ENCODE peak calls at places on chromosome 11, in five cellular contexts. E, I, Y, K and A are unnamed samples. For H3K27me3 and H3K36me3, the result is how much of the 10 kb centered on the place peaks cover.

GRCh38 chr11:88656960-88657738 is 319.6 kb upstream of the CTSC start:
- DNase-seq in E (no peak), I (no peak), Y (no peak), K (no peak), A (no peak)

GRCh38 chr11:3155216-3155615 is 9.9 kb downstream of the OSBPL5 start:
- DNase-seq in E (no peak), I (no peak), Y (no peak), K (no peak), A (no peak)

GRCh38 chr11:36030707-36031365 is 87.0 kb downstream of the LDLRAD3 start:
- DNase-seq in E (no peak), I (no peak), Y (no peak), K (no peak), A (no peak)

GRCh38 chr11:114058871-114059277 is 637 bp upstream of the ZBTB16 start:
- DNase-seq in E (peak), I (peak), Y (no peak), K (no peak), A (peak)

GRCh38 chr11:8728566-8728965 is 46.0 kb downstream of the RPL27A start:
- DNase-seq in E (no peak), I (no peak), Y (no peak), K (no peak), A (no peak)

GRCh38 chr11:13440100-13440855 is 22.7 kb downstream of the BTBD10 start:
- DNase-seq in E (no peak), I (peak), Y (peak), K (peak), A (peak)

GRCh38 chr11:36702330-36703054 is 104.5 kb upstream of the RAG2 start:
- DNase-seq in E (peak), I (peak), Y (peak), K (peak), A (no peak)

GRCh38 chr11:114076974-114077373 is 17.5 kb downstream of the ZBTB16 start:
- DNase-seq in E (peak), I (no peak), Y (no peak), K (no peak), A (no peak)

GRCh38 chr11:77082838-77083552 is 16.2 kb downstream of the CAPN5 start:
- DNase-seq in E (no peak), I (peak), Y (peak), K (peak), A (peak)

GRCh38 chr11:107606122-107606521 is 15.2 kb downstream of the ELMOD1 start:
- DNase-seq in E (no peak), I (no peak), Y (no peak), K (no peak), A (no peak)

GRCh38 chr11:30789270-30789669 is 203.1 kb upstream of the MPPED2 start:
- DNase-seq in E (no peak), I (no peak), Y (no peak), K (no peak), A (no peak)

GRCh38 chr11:129973809-129974208 is 28.8 kb downstream of the PRDM10 start:
- DNase-seq in E (peak), I (peak), Y (peak), K (no peak), A (no peak)

GRCh38 chr11:105211806-105212531 is 72.4 kb upstream of the CARD18 start:
- DNase-seq in E (no peak), I (no peak), Y (no peak), K (no peak), A (no peak)

GRCh38 chr11:30316237-30316636 is 6.7 kb upstream of the ARL14EP start:
- DNase-seq in E (no peak), I (no peak), Y (no peak), K (no peak), A (no peak)

GRCh38 chr11:14390669-14391068 is 31.7 kb upstream of the RRAS2 start:
- DNase-seq in E (no peak), I (no peak), Y (no peak), K (no peak), A (no peak)

GRCh38 chr11:125376856-125377255 is 119.2 kb downstream of the FEZ1 start:
- DNase-seq in E (no peak), I (no peak), Y (no peak), K (no peak), A (no peak)

GRCh38 chr11:71499125-71499524 is 27.9 kb upstream of the KRTAP5-7 start:
- DNase-seq in E (no peak), I (no peak), Y (no peak), K (no peak), A (no peak)

GRCh38 chr11:14253437-14253836 is 105.5 kb downstream of the RRAS2 start:
- DNase-seq in E (no peak), I (no peak), Y (no peak), K (no peak), A (no peak)

GRCh38 chr11:102955624-102956023 is at the start of gene MMP13:
- DNase-seq in E (no peak), I (no peak), Y (no peak), K (no peak), A (no peak)

DNA sequence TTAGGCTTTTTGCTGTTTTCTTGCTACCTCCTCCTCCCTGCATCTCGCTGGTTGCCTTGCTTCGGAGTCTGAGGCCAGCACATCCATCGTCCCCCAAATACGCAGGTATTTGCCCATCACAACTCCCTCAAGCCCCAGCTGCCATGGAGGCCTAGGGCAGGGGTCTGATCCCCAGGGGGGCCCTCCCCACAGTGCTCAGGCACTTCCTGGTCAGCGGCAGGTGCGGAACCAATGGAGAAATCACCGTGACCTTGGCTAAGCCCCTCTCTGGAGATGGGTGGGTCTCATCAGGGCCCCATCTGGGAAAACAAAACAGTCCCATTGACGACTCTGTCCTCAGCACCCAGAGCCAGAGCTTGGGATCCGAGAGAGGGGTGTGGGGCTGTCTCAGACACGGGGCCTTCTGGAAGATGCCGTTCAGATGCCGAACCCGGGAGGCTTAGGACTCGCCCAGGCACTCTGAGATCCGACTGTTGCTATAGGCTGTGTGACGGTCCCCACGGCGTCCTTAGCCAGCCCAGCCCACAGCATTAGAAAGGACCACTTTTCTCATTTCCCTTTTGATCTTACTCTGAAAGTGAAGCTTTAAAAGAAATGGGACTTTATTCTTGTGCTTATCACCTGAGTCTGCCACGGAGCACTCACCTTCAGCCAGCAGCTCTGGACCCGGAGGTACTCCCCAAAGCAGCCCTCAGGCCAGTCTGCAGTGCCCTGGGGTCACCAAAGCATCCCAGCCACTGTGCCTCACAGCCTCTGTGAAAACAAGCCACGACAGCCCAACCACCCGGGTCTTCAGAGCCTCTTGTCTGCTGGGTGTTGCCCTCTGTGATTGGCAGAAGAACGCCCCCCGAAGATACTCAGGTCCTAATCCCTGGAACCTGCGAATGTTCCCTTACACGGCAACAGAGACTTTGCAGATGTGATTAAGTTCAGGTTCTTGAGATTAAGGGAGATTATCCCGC is 61.2 kb upstream of the SLC22A12 start:
- DNase-seq in E (no peak), I (no peak), Y (no peak), K (no peak), A (no peak)
- H3K27me3 ChIP-seq in E (under half), I (under half), Y (under half), K (under half), A (under half)

DNA sequence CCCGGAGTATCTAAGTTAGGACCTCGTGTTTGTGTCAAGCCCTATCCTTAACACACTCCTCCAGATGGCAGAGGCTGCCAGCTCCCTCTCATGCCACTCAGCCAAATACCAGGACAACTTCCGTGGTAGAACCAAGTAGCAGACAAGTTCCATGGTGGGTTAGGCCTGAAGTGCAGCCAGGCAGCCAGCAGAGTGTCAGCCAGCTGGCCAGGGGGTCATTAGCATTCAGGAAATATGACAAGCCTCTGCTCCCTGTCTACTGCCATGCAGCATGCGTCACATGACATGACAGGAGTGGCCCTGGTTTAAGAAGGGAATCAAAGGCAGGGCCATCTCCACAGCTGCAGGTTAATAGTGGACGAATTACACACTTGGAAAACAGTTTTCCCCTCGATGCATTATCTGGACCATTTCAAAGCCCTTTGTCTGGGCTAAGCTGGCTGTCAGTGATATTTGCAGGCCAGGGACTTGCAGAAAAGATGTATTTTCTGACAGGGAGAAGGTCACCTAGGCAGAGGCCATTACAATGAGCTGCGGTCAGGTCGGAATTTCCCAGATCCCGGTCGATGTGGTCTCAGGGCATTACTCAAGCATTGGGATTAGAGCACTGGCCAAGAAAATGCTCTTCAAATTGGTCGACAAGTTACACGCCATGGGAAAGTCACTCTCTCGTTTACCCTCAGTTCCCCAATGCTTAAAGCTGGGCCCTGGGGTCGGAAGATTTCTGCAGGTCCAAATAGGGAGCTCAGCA is 461.7 kb upstream of the CADM1 start:
- DNase-seq in E (no peak), I (no peak), Y (no peak), K (no peak), A (no peak)
- H3K36me3 ChIP-seq in E (under half), I (under half), Y (under half), K (under half), A (under half)

GRCh38 chr11:128720522-128720985 is 26.7 kb downstream of the FLI1 start:
- DNase-seq in E (peak), I (no peak), Y (peak), K (no peak), A (peak)
- H3K27me3 ChIP-seq in E (under half), I (under half), Y (under half), K (under half), A (under half)

GRCh38 chr11:121577106-121577505 is 124.3 kb upstream of the SORL1-AS1 start:
- DNase-seq in E (no peak), I (no peak), Y (no peak), K (no peak), A (no peak)

GRCh38 chr11:121581607-121582006 is 128.8 kb upstream of the SORL1-AS1 start:
- DNase-seq in E (no peak), I (no peak), Y (no peak), K (no peak), A (no peak)

GRCh38 chr11:121582296-121582695 is 129.5 kb upstream of the SORL1-AS1 start:
- DNase-seq in E (no peak), I (no peak), Y (no peak), K (no peak), A (no peak)

GRCh38 chr11:121578216-121579063 is 125.7 kb upstream of the SORL1-AS1 start:
- DNase-seq in E (no peak), I (no peak), Y (no peak), K (no peak), A (no peak)

DNA sequence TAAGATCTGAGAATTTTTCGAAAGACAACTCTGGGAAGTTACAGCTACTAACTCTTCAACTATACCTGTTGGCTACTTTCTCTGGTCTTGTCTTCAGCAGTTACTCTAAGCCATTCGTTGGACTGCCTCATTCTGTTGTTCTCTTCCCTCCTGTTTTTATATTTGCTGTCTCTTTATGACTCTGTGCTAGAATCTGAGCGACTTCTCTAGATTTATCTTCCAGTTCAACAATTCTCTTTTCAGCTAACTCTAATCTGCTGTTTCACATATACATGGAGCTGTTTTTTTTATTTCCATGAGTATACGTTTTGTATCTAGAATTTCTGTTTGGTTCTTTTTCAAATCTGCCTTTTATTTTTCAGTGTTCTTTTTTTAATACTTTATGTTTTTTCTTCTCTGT is 127.4 kb upstream of the SORL1-AS1 start:
- DNase-seq in E (no peak), I (no peak), Y (no peak), K (no peak), A (no peak)
- H3K36me3 ChIP-seq in E (under half), I (under half), Y (half or more), K (under half), A (under half)

DNA sequence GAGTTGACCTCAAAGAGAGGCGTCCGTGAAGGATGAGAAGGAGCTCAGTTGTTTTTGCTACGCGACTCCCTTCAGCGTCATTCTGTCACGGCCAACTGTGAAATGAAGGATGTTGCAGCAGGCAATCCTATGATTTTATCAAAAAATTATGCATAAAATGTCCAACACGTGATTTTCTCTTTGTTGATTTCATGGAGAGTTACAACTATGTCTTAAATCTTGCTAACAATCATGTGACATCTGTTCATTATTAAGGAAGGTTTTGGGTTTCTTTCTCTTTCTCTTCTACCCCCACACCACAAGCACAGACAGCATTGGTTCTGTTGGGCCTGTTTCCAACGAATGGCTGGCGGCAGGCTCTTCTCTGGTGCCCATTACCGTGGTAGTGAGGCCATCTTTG is 3.7 kb downstream of the KRTAP5-4 start:
- DNase-seq in E (no peak), I (no peak), Y (no peak), K (no peak), A (no peak)
- H3K27me3 ChIP-seq in E (under half), I (under half), Y (under half), K (under half), A (under half)

GRCh38 chr11:62150887-62151736 is 27.3 kb downstream of the INCENP start:
- DNase-seq in E (no peak), I (no peak), Y (no peak), K (no peak), A (no peak)

GRCh38 chr11:62147545-62147944 is 23.7 kb downstream of the INCENP start:
- DNase-seq in E (peak), I (no peak), Y (no peak), K (no peak), A (no peak)

GRCh38 chr11:62149986-62150886 is 26.4 kb downstream of the INCENP start:
- DNase-seq in E (no peak), I (no peak), Y (no peak), K (no peak), A (no peak)

GRCh38 chr11:62146476-62147200 is 22.8 kb downstream of the INCENP start:
- DNase-seq in E (no peak), I (no peak), Y (no peak), K (no peak), A (no peak)

GRCh38 chr11:62148271-62148980 is 24.6 kb downstream of the INCENP start:
- DNase-seq in E (no peak), I (no peak), Y (no peak), K (no peak), A (no peak)
- H3K36me3 ChIP-seq in E (under half), I (under half), Y (half or more), K (under half), A (under half)